ENCODE peak calls at places on chromosome 4, in seven cellular contexts. One of them, this sample, is unnamed.

GRCh38 chr4:20086768-20087167 is 164.9 kb upstream of the SLIT2 start:
- DNase-seq in hepatocyte: no peak
- DNase-seq in mucosa of descending colon: no peak
- DNase-seq in foreskin fibroblast: peak
- DNase-seq in AG10803: peak
- DNase-seq in CD8-positive, alpha-beta T cell: no peak
- DNase-seq in NT2/D1: no peak
- DNase-seq in this sample: no peak

GRCh38 chr4:6746721-6747689 is 31.0 kb downstream of the BLOC1S4 start:
- DNase-seq in hepatocyte: peak
- DNase-seq in mucosa of descending colon: peak
- DNase-seq in foreskin fibroblast: no peak
- DNase-seq in AG10803: no peak
- DNase-seq in CD8-positive, alpha-beta T cell: no peak
- DNase-seq in NT2/D1: no peak
- DNase-seq in this sample: peak

GRCh38 chr4:165600959-165601674 is 222.3 kb downstream of the CPE start:
- DNase-seq in hepatocyte: no peak
- DNase-seq in mucosa of descending colon: no peak
- DNase-seq in foreskin fibroblast: no peak
- DNase-seq in AG10803: no peak
- DNase-seq in CD8-positive, alpha-beta T cell: no peak
- DNase-seq in NT2/D1: no peak
- DNase-seq in this sample: no peak

GRCh38 chr4:24912252-24913098 is at the start of gene CCDC149:
- DNase-seq in hepatocyte: peak
- DNase-seq in mucosa of descending colon: peak
- DNase-seq in foreskin fibroblast: peak
- DNase-seq in AG10803: peak
- DNase-seq in CD8-positive, alpha-beta T cell: no peak
- DNase-seq in NT2/D1: peak
- DNase-seq in this sample: peak

GRCh38 chr4:159097785-159098184 is 5.1 kb upstream of the RAPGEF2 start:
- DNase-seq in hepatocyte: peak
- DNase-seq in mucosa of descending colon: no peak
- DNase-seq in foreskin fibroblast: no peak
- DNase-seq in AG10803: no peak
- DNase-seq in CD8-positive, alpha-beta T cell: no peak
- DNase-seq in NT2/D1: no peak
- DNase-seq in this sample: peak

GRCh38 chr4:112007361-112007760 is 137.9 kb upstream of the FAM241A start:
- DNase-seq in hepatocyte: no peak
- DNase-seq in mucosa of descending colon: no peak
- DNase-seq in foreskin fibroblast: no peak
- DNase-seq in AG10803: peak
- DNase-seq in CD8-positive, alpha-beta T cell: no peak
- DNase-seq in NT2/D1: no peak
- DNase-seq in this sample: no peak

GRCh38 chr4:73705056-73705432 is 35.3 kb upstream of the CXCL8 start:
- DNase-seq in hepatocyte: no peak
- DNase-seq in mucosa of descending colon: no peak
- DNase-seq in foreskin fibroblast: peak
- DNase-seq in AG10803: peak
- DNase-seq in CD8-positive, alpha-beta T cell: no peak
- DNase-seq in NT2/D1: no peak
- DNase-seq in this sample: peak

GRCh38 chr4:6179362-6179761 is 21.0 kb downstream of the JAKMIP1 start:
- DNase-seq in hepatocyte: no peak
- DNase-seq in mucosa of descending colon: no peak
- DNase-seq in foreskin fibroblast: no peak
- DNase-seq in AG10803: no peak
- DNase-seq in CD8-positive, alpha-beta T cell: no peak
- DNase-seq in NT2/D1: no peak
- DNase-seq in this sample: no peak

GRCh38 chr4:13990596-13991589 is 363.4 kb upstream of the BOD1L1 start:
- DNase-seq in hepatocyte: peak
- DNase-seq in mucosa of descending colon: no peak
- DNase-seq in foreskin fibroblast: peak
- DNase-seq in AG10803: no peak
- DNase-seq in CD8-positive, alpha-beta T cell: no peak
- DNase-seq in NT2/D1: no peak
- DNase-seq in this sample: no peak

GRCh38 chr4:40500781-40501180 is 128.9 kb downstream of the RBM47 start:
- DNase-seq in hepatocyte: no peak
- DNase-seq in mucosa of descending colon: no peak
- DNase-seq in foreskin fibroblast: no peak
- DNase-seq in AG10803: no peak
- DNase-seq in CD8-positive, alpha-beta T cell: no peak
- DNase-seq in NT2/D1: no peak
- DNase-seq in this sample: no peak

GRCh38 chr4:84470204-84470785 is 28.8 kb downstream of the NKX6-1 start:
- DNase-seq in hepatocyte: no peak
- DNase-seq in mucosa of descending colon: no peak
- DNase-seq in foreskin fibroblast: no peak
- DNase-seq in AG10803: no peak
- DNase-seq in CD8-positive, alpha-beta T cell: no peak
- DNase-seq in NT2/D1: no peak
- DNase-seq in this sample: no peak

GRCh38 chr4:153481474-153481873 is 15.3 kb downstream of the TMEM131L start:
- DNase-seq in hepatocyte: no peak
- DNase-seq in mucosa of descending colon: no peak
- DNase-seq in foreskin fibroblast: no peak
- DNase-seq in AG10803: no peak
- DNase-seq in CD8-positive, alpha-beta T cell: no peak
- DNase-seq in NT2/D1: no peak
- DNase-seq in this sample: no peak
- H3K4me3 ChIP-seq in hepatocyte: no peak
- H3K4me3 ChIP-seq in mucosa of descending colon: no peak
- H3K4me3 ChIP-seq in foreskin fibroblast: no peak
- H3K4me3 ChIP-seq in AG10803: no peak
- H3K4me3 ChIP-seq in CD8-positive, alpha-beta T cell: no peak
- H3K4me3 ChIP-seq in NT2/D1: no peak
- H3K4me3 ChIP-seq in this sample: no peak

DNA sequence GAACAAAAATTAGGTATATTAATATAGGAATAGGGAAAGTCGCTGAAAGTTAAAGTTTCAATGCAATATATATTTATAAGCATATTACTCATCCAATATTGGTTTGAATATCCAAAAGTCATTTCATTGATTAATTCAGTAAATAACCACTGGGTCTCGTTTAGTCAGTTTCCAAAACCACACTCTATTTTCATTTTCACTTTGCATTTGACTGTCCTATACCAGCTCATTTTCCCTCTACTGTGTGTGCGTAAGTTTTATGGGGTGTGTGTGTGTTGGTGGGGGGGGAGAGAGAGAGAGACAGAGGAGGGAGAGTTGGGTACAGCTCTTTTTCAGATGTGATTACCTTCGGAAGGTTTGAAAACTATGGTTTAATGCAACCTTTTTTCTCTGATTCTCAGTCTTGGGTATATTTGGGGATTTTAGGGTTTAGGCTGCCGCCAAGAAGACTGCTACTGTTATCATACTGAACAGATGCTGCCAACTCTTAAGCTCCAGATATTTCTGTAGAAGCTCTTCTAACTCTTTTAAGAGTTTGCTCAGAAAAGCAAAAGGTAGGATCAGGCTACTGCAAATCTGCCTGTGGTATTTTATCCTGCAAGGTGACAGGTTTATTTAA is 1427.4 kb downstream of the PCDH7 start:
- DNase-seq in hepatocyte: no peak
- DNase-seq in mucosa of descending colon: no peak
- DNase-seq in foreskin fibroblast: no peak
- DNase-seq in AG10803: no peak
- DNase-seq in CD8-positive, alpha-beta T cell: no peak
- DNase-seq in NT2/D1: no peak
- DNase-seq in this sample: no peak
- H3K4me3 ChIP-seq in hepatocyte: no peak
- H3K4me3 ChIP-seq in mucosa of descending colon: no peak
- H3K4me3 ChIP-seq in foreskin fibroblast: no peak
- H3K4me3 ChIP-seq in AG10803: no peak
- H3K4me3 ChIP-seq in CD8-positive, alpha-beta T cell: no peak
- H3K4me3 ChIP-seq in NT2/D1: no peak
- H3K4me3 ChIP-seq in this sample: no peak

GRCh38 chr4:141900841-141901240 is 264.5 kb downstream of the IL15 start:
- DNase-seq in hepatocyte: no peak
- DNase-seq in mucosa of descending colon: no peak
- DNase-seq in foreskin fibroblast: no peak
- DNase-seq in AG10803: no peak
- DNase-seq in CD8-positive, alpha-beta T cell: no peak
- DNase-seq in NT2/D1: no peak
- DNase-seq in this sample: no peak
- H3K4me3 ChIP-seq in hepatocyte: no peak
- H3K4me3 ChIP-seq in mucosa of descending colon: no peak
- H3K4me3 ChIP-seq in foreskin fibroblast: no peak
- H3K4me3 ChIP-seq in AG10803: no peak
- H3K4me3 ChIP-seq in CD8-positive, alpha-beta T cell: no peak
- H3K4me3 ChIP-seq in NT2/D1: no peak
- H3K4me3 ChIP-seq in this sample: no peak

GRCh38 chr4:8277356-8278008 is 7.9 kb downstream of the HTRA3 start:
- DNase-seq in hepatocyte: no peak
- DNase-seq in mucosa of descending colon: peak
- DNase-seq in foreskin fibroblast: no peak
- DNase-seq in AG10803: no peak
- DNase-seq in CD8-positive, alpha-beta T cell: no peak
- DNase-seq in NT2/D1: no peak
- DNase-seq in this sample: no peak
- H3K4me3 ChIP-seq in hepatocyte: no peak
- H3K4me3 ChIP-seq in mucosa of descending colon: no peak
- H3K4me3 ChIP-seq in foreskin fibroblast: no peak
- H3K4me3 ChIP-seq in AG10803: no peak
- H3K4me3 ChIP-seq in CD8-positive, alpha-beta T cell: no peak
- H3K4me3 ChIP-seq in NT2/D1: no peak
- H3K4me3 ChIP-seq in this sample: no peak

DNA sequence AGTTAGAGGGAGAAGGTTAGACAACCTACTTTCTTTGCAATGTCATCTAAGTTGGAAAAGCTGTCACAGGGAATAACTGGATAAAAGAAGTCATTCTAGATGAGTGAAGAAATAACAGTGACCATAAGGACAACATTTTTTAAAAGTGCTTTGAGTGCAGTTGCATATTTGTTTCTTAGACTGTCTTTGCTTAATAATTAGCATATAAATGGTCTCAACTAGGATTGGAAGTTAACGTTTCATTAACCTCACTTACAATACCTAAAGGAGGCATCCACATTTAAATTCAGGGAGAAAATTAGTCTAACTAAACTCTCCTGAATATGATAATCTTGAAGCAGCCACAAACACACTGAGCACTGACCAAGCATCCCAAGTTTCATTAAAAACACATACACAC is 780.8 kb downstream of the PCDH18 start:
- DNase-seq in hepatocyte: no peak
- DNase-seq in mucosa of descending colon: no peak
- DNase-seq in foreskin fibroblast: no peak
- DNase-seq in AG10803: no peak
- DNase-seq in CD8-positive, alpha-beta T cell: no peak
- DNase-seq in NT2/D1: no peak
- DNase-seq in this sample: no peak
- H3K4me3 ChIP-seq in hepatocyte: no peak
- H3K4me3 ChIP-seq in mucosa of descending colon: no peak
- H3K4me3 ChIP-seq in foreskin fibroblast: no peak
- H3K4me3 ChIP-seq in AG10803: no peak
- H3K4me3 ChIP-seq in CD8-positive, alpha-beta T cell: no peak
- H3K4me3 ChIP-seq in NT2/D1: no peak
- H3K4me3 ChIP-seq in this sample: no peak

GRCh38 chr4:15682340-15682725 is 706 bp downstream of the FAM200B start:
- DNase-seq in hepatocyte: no peak
- DNase-seq in mucosa of descending colon: no peak
- DNase-seq in foreskin fibroblast: no peak
- DNase-seq in AG10803: peak
- DNase-seq in CD8-positive, alpha-beta T cell: no peak
- DNase-seq in NT2/D1: no peak
- DNase-seq in this sample: no peak

GRCh38 chr4:15684498-15684897 is 2.9 kb downstream of the FAM200B start:
- DNase-seq in hepatocyte: no peak
- DNase-seq in mucosa of descending colon: no peak
- DNase-seq in foreskin fibroblast: no peak
- DNase-seq in AG10803: no peak
- DNase-seq in CD8-positive, alpha-beta T cell: no peak
- DNase-seq in NT2/D1: peak
- DNase-seq in this sample: peak

GRCh38 chr4:15681372-15682339 is at the start of gene FAM200B:
- DNase-seq in hepatocyte: peak
- DNase-seq in mucosa of descending colon: peak
- DNase-seq in foreskin fibroblast: peak
- DNase-seq in AG10803: peak
- DNase-seq in CD8-positive, alpha-beta T cell: peak
- DNase-seq in NT2/D1: peak
- DNase-seq in this sample: peak

GRCh38 chr4:15681067-15681371 is 608 bp upstream of the FAM200B start:
- DNase-seq in hepatocyte: no peak
- DNase-seq in mucosa of descending colon: no peak
- DNase-seq in foreskin fibroblast: no peak
- DNase-seq in AG10803: no peak
- DNase-seq in CD8-positive, alpha-beta T cell: no peak
- DNase-seq in NT2/D1: no peak
- DNase-seq in this sample: no peak

DNA sequence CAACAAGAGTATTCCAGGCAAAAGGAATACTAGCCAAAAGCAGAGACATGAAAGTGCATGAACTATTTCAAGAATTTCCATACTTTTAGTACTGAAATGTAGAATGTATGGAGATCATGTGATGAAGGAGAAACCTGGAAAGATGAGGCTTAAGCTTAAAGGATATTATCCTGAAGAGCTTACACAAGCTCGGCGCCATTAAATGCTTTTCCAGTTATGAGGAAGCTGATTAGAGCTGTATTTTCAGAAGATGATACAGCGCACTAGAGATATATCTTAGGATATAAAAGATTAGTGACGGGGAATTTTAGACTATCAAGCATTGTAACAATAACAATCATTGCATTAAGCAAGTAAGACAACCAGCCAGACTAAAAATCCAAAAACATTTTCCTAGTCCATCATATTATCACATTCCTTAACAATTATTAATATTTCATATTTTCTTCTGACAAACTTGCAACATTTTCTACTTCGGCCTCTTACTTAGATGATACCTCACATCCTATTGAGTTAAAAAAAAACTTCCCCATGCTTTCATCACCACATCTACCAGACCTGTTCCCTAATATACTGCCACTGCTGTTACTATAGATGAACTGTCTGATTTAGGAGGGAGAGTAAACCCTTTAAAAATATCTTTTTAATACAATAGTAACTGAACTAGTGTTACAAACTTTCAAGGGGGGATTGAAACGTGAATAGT is 1.3 kb downstream of the FAM200B start:
- DNase-seq in hepatocyte: no peak
- DNase-seq in mucosa of descending colon: no peak
- DNase-seq in foreskin fibroblast: no peak
- DNase-seq in AG10803: no peak
- DNase-seq in CD8-positive, alpha-beta T cell: no peak
- DNase-seq in NT2/D1: no peak
- DNase-seq in this sample: no peak
- H3K4me3 ChIP-seq in hepatocyte: peak
- H3K4me3 ChIP-seq in mucosa of descending colon: no peak
- H3K4me3 ChIP-seq in foreskin fibroblast: peak
- H3K4me3 ChIP-seq in AG10803: peak
- H3K4me3 ChIP-seq in CD8-positive, alpha-beta T cell: peak
- H3K4me3 ChIP-seq in NT2/D1: peak
- H3K4me3 ChIP-seq in this sample: peak

This sample was measured in H7.